ENCODE peak calls at places on chromosomes 4 and X, in six cellular contexts. X, D, J, N, Q and U are unnamed samples.

GRCh38 chr4:47926667-47927258 is 12.4 kb upstream of the NFXL1 start:
- DNase-seq in X (no peak), D (peak), J (no peak), N (peak), Q (peak), U (peak)

GRCh38 chr4:110195561-110196205 is 2.7 kb downstream of the ELOVL6 start:
- DNase-seq in X (no peak), D (peak), J (no peak), N (no peak), Q (peak), U (peak)

GRCh38 chr4:147096667-147097604 is 151.3 kb upstream of the TTC29 start:
- DNase-seq in X (no peak), D (peak), J (peak), N (no peak), Q (peak), U (peak)

GRCh38 chrX:74426071-74426470 is 4.8 kb downstream of the SLC16A2 start:
- DNase-seq in X (no peak), D (no peak), J (no peak), N (no peak), Q (no peak), U (no peak)

GRCh38 chrX:46247456-46247855 is 297.8 kb downstream of the ZNF674 start:
- DNase-seq in X (no peak), D (no peak), J (no peak), N (no peak), Q (no peak), U (peak)

GRCh38 chrX:119359618-119360382 is 39.3 kb upstream of the SLC25A43 start:
- DNase-seq in X (no peak), D (no peak), J (no peak), N (no peak), Q (peak), U (no peak)

GRCh38 chr4:87543835-87544461 is 14.8 kb upstream of the SPARCL1 start:
- DNase-seq in X (no peak), D (peak), J (no peak), N (peak), Q (peak), U (peak)

GRCh38 chrX:134484039-134484438 is 24.1 kb downstream of the HPRT1 start:
- DNase-seq in X (no peak), D (peak), J (no peak), N (no peak), Q (peak), U (peak)

GRCh38 chrX:16993791-16994318 is 47.4 kb downstream of the REPS2 start:
- DNase-seq in X (no peak), D (no peak), J (no peak), N (no peak), Q (no peak), U (peak)

GRCh38 chr4:90126805-90127204 is 389 bp upstream of the CCSER1 start:
- DNase-seq in X (no peak), D (no peak), J (no peak), N (no peak), Q (peak), U (no peak)

GRCh38 chr4:90121961-90122748 is 5.0 kb upstream of the CCSER1 start:
- DNase-seq in X (no peak), D (peak), J (peak), N (no peak), Q (no peak), U (peak)

GRCh38 chr4:90127223-90127705 is at the start of gene CCSER1:
- DNase-seq in X (peak), D (peak), J (peak), N (peak), Q (peak), U (peak)

DNA sequence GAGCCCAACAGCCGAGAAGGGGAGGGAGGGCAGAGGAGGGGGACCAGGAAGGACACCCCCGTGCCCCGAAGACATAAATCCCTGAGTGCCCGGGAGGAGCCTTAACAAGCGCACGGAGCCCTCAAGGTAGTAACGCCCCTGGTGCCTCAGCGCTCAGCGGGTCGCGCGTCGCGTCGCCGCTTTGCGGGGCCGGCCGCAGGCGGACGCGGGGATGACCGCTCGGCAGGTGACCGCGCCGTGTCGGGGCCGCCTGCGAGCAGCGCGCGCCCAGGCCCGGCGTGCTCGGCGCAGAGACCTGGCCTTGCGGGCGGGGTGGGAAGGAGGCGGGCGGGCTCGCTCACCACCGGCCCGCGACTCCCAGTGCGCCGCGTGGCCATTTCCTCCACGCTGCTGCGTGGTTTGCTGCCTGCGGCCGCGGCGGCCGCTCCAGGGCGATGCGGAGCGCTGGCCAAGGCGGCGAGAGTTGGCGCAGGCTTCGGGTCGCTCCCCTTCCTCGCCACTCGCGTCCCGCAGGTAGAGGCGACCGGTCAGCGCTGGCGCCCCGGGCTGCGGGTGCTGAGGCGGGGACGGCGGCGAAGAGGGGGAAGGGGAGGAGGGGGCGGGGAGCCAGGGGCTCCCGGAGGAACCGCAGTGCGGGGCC is 632 bp downstream of the CCSER1 start:
- DNase-seq in X (no peak), D (no peak), J (no peak), N (peak), Q (no peak), U (peak)
- H3K4me3 ChIP-seq in X (peak), D (peak), J (peak), N (peak), Q (no peak), U (peak)

GRCh38 chrX:20089845-20090244 is 26.9 kb downstream of the MAP7D2 start:
- DNase-seq in X (no peak), D (no peak), J (no peak), N (no peak), Q (no peak), U (no peak)
- TF ChIP-seq CTCF in X (no peak), D (no peak), J (no peak), N (no peak), Q (no peak), U (no peak)

DNA sequence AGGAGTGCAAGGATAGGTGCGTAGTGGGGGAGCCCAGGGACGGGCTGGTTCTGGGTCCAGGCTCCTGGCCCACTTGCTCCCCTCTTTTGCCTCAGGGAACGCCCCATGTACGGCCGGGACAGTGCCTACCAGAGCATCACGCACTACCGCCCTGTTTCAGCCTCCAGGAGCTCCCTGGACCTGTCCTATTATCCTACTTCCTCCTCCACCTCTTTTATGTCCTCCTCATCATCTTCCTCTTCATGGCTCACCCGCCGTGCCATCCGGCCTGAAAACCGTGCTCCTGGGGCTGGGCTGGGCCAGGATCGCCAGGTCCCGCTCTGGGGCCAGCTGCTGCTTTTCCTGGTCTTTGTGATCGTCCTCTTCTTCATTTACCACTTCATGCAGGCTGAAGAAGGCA is 1.7 kb downstream of the EMD start:
- DNase-seq in X (no peak), D (no peak), J (no peak), N (no peak), Q (no peak), U (no peak)
- H3K4me3 ChIP-seq in X (peak), D (no peak), J (no peak), N (peak), Q (peak), U (peak)

GRCh38 chr4:71784569-71785197 is 804 bp upstream of the GC start:
- DNase-seq in X (no peak), D (no peak), J (no peak), N (no peak), Q (no peak), U (no peak)

GRCh38 chr4:71785957-71786356 is 2.1 kb upstream of the GC start:
- DNase-seq in X (no peak), D (no peak), J (no peak), N (no peak), Q (peak), U (no peak)

DNA sequence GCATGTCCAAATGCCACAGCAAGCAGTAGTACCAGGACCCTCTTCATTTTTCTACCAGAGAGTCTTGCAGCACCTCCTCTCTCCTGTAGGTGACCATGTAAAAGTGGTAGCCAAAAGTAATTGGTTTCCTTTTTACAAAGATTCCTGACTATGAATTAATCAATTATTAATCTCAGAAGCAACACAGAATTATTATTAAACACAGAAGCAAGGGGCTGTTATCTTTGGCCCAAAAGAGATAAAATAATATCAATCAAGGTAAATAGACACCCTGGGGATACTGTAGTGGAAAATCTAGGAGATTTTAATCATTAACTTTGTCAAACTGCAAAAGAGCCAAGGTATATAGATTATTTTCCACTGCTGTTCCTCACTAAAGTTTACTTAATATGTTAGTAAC is at the start of gene GC:
- DNase-seq in X (no peak), D (no peak), J (no peak), N (no peak), Q (no peak), U (no peak)
- TF ChIP-seq CTCF in X (no peak), D (no peak), J (peak), N (no peak), Q (no peak), U (no peak)

GRCh38 chr4:73970945-73971344 is 10.9 kb downstream of the PF4 start:
- DNase-seq in X (no peak), D (no peak), J (no peak), N (no peak), Q (no peak), U (no peak)
- H3K4me3 ChIP-seq in X (no peak), D (no peak), J (no peak), N (no peak), Q (no peak), U (no peak)

DNA sequence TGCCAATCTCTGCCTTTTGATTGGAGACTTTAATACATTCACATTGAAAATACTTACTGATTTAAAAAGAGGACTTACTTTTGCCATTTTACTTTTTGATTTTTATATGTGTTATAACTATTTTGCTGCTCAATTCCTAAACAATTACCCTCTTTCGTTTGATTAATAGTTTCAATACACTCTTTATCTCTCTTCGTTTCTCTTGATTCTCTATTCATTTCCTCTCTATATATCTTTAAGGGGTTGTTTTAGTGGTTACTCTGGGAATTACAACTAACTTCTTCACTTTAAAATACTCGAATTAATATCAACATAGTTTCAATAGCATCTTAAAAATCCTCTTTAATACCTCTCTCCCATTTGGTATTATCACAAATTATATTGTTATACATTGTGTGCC is 116.6 kb downstream of the PTCHD1 start:
- DNase-seq in X (no peak), D (no peak), J (no peak), N (no peak), Q (no peak), U (no peak)
- TF ChIP-seq CTCF in X (no peak), D (no peak), J (no peak), N (no peak), Q (no peak), U (no peak)

GRCh38 chrX:542179-542578 is 88.4 kb upstream of the SHOX start:
- DNase-seq in X (no peak), D (no peak), J (no peak), N (no peak), Q (no peak), U (no peak)
- H3K4me3 ChIP-seq in X (no peak), D (no peak), J (no peak), N (no peak), Q (no peak), U (no peak)

DNA sequence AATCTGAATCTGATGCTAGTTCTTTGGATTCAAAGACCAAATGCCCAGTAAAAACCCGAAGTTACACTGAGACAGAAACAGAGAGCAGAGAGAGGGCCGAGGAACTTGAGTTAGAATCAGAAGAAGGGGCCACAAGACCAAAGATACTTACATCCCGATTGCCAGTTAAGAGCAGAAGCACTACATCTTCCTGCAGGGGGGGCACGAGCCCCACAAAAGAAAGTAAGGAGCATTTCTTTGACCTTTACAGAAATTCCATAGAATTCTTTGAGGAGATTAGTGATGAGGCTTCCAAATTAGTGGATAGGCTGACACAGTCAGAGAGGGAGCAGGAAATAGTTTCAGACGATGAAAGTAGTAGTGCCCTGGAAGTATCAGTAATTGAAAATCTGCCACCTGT is 309.3 kb downstream of the ANK2 start:
- DNase-seq in X (no peak), D (no peak), J (no peak), N (no peak), Q (no peak), U (no peak)
- TF ChIP-seq CTCF in X (no peak), D (peak), J (no peak), N (no peak), Q (no peak), U (no peak)